ENCODE peak calls at places on chromosomes 2 and 18, in seven cellular contexts. C is HuH-7.5; U is fibroblast of lung; F is prostate gland; H is tibial artery; E is stimulated activated naive B cell treated with anti-CD40 and anti-IgM and Interleukin-4, amounts not matched to agents 10 μg/mL and 1 μg/mL and 100 μg/mL, for 72 hours; Y is mesothelial cell of epicardium. V is an unnamed sample.
A peak's percentile ranks its signal among the peaks of the same experiment; 100 is the strongest.

GRCh38 chr2:19461504-19461903 is 103.1 kb upstream of the OSR1 start:
- DNase-seq in C (no peak), U (no peak), F (no peak), H (no peak), E (no peak), Y (no peak), V (no peak)

GRCh38 chr2:219916761-219917160 is 289.3 kb downstream of the SLC4A3 start:
- DNase-seq in C (no peak), U (no peak), F (no peak), H (no peak), E (no peak), Y (no peak), V (peak; percentile 20)

GRCh38 chr2:75709297-75709696 is 1.4 kb downstream of the GCFC2 start:
- DNase-seq in C (no peak), U (no peak), F (no peak), H (no peak), E (no peak), Y (no peak), V (no peak)

GRCh38 chr2:226184540-226184939 is 615.1 kb downstream of the IRS1 start:
- DNase-seq in C (no peak), U (no peak), F (no peak), H (no peak), E (no peak), Y (no peak), V (no peak)

GRCh38 chr2:163044116-163044515 is 205.5 kb upstream of the KCNH7 start:
- DNase-seq in C (no peak), U (peak; percentile 3), F (no peak), H (no peak), E (no peak), Y (no peak), V (no peak)

GRCh38 chr2:218320704-218321336 is 28.5 kb upstream of the TMBIM1 start:
- DNase-seq in C (no peak), U (no peak), F (no peak), H (no peak), E (no peak), Y (no peak), V (no peak)

GRCh38 chr2:61795408-61795807 is 58.5 kb downstream of the FAM161A start:
- DNase-seq in C (no peak), U (no peak), F (no peak), H (no peak), E (no peak), Y (no peak), V (no peak)

GRCh38 chr2:70965506-70965905 is 12.9 kb upstream of the ANKRD53 start:
- DNase-seq in C (no peak), U (no peak), F (no peak), H (no peak), E (no peak), Y (no peak), V (peak; percentile 32)

GRCh38 chr2:63494100-63494499 is 94.2 kb downstream of the WDPCP start:
- DNase-seq in C (no peak), U (no peak), F (no peak), H (no peak), E (no peak), Y (no peak), V (no peak)

GRCh38 chr2:18253686-18254197 is 306.7 kb downstream of the RDH14 start:
- DNase-seq in C (no peak), U (no peak), F (no peak), H (no peak), E (no peak), Y (no peak), V (no peak)

GRCh38 chr18:58668897-58669296 is 2.4 kb upstream of the MALT1 start:
- DNase-seq in C (no peak), U (peak; percentile 83), F (no peak), H (no peak), E (no peak), Y (no peak), V (no peak)

GRCh38 chr2:42829556-42830510 is 37.5 kb upstream of the HAAO start:
- DNase-seq in C (no peak), U (peak; percentile 15), F (no peak), H (no peak), E (no peak), Y (no peak), V (peak; percentile 45)

GRCh38 chr2:207692206-207693065 is 19.0 kb upstream of the CCNYL1 start:
- DNase-seq in C (peak; percentile 61), U (peak; percentile 11), F (no peak), H (no peak), E (no peak), Y (no peak), V (no peak)

GRCh38 chr2:6864938-6865345 is 765 bp downstream of the CMPK2 start:
- DNase-seq in C (no peak), U (no peak), F (no peak), H (no peak), E (no peak), Y (no peak), V (peak; percentile 74)

GRCh38 chr2:163319006-163319405 is 416.8 kb downstream of the FIGN start:
- DNase-seq in C (no peak), U (peak; percentile 59), F (no peak), H (no peak), E (no peak), Y (no peak), V (no peak)

GRCh38 chr2:38095996-38096861 is 20.3 kb upstream of the CYP1B1 start:
- DNase-seq in C (no peak), U (peak; percentile 28), F (peak; percentile 80), H (no peak), E (peak; percentile 42), Y (peak; percentile 53), V (peak; percentile 79)

GRCh38 chr2:144695661-144696060 is 175.7 kb upstream of the ZEB2 start:
- DNase-seq in C (no peak), U (no peak), F (no peak), H (no peak), E (no peak), Y (no peak), V (no peak)

GRCh38 chr2:28716265-28716865 is 35.3 kb upstream of the PPP1CB start:
- DNase-seq in C (peak; percentile 21), U (peak; percentile 93), F (peak; percentile 93), H (peak; percentile 73), E (peak; percentile 47), Y (no peak), V (no peak)

GRCh38 chr2:105328281-105329196 is 996 bp downstream of the TGFBRAP1 start:
- DNase-seq in C (no peak), U (peak; percentile 46), F (peak; percentile 15), H (peak; percentile 45), E (peak; percentile 11), Y (no peak), V (no peak)

GRCh38 chr2:113219889-113220641 is 46.3 kb downstream of the PSD4 start:
- DNase-seq in C (no peak), U (peak; percentile 70), F (no peak), H (peak; percentile 73), E (no peak), Y (no peak), V (no peak)

GRCh38 chr2:241645915-241646250 is 8.4 kb downstream of the ATG4B start:
- DNase-seq in C (no peak), U (no peak), F (no peak), H (no peak), E (no peak), Y (no peak), V (no peak)

GRCh38 chr2:29317077-29317517 is 201.9 kb downstream of the CLIP4 start:
- DNase-seq in C (no peak), U (peak; percentile 94), F (no peak), H (no peak), E (peak; percentile 43), Y (no peak), V (no peak)

GRCh38 chr18:43578636-43579203 is 301.4 kb upstream of the SYT4 start:
- DNase-seq in C (no peak), U (peak; percentile 23), F (no peak), H (no peak), E (no peak), Y (no peak), V (no peak)

GRCh38 chr2:159788218-159788617 is 9.8 kb downstream of the CD302 start:
- DNase-seq in C (no peak), U (no peak), F (peak; percentile 53), H (no peak), E (no peak), Y (no peak), V (no peak)

GRCh38 chr18:37238271-37238670 is 327.3 kb downstream of the CELF4 start:
- DNase-seq in C (no peak), U (no peak), F (no peak), H (no peak), E (no peak), Y (no peak), V (no peak)

GRCh38 chr2:65710779-65711295 is 278.4 kb upstream of the SPRED2 start:
- DNase-seq in C (peak; percentile 23), U (peak; percentile 43), F (no peak), H (no peak), E (no peak), Y (no peak), V (no peak)